ENCODE peak calls at places on chromosomes 5 and 9, in seven cellular contexts. X is GM23248, S is GM23338, N is HCT116, R is MM.1S, A is neural progenitor cell, P is hepatocyte. I is an unnamed sample.

GRCh38 chr5:5461012-5461411 is 38.5 kb downstream of the ICE1 start:
- DNase-seq in S (no peak), R (no peak), X (no peak), P (no peak), A (no peak), N (no peak), I (peak)

GRCh38 chr9:33850267-33850629 is 33.3 kb downstream of the UBE2R2 start:
- DNase-seq in P (no peak), A (no peak), R (no peak), N (no peak), S (no peak), X (no peak), I (no peak)

GRCh38 chr5:36147681-36148080 is 4.0 kb downstream of the LMBRD2 start:
- DNase-seq in A (no peak), X (peak), S (no peak), P (no peak), N (no peak), R (no peak), I (peak)

GRCh38 chr5:41856644-41857491 is 13.4 kb downstream of the OXCT1 start:
- DNase-seq in N (peak), P (peak), A (peak), R (peak), X (peak), S (peak), I (peak)

GRCh38 chr5:168689278-168689677 is 110.1 kb upstream of the PANK3 start:
- DNase-seq in R (no peak), P (no peak), N (no peak), S (no peak), A (no peak), X (no peak), I (no peak)

GRCh38 chr9:117164512-117164911 is 250.3 kb downstream of the ASTN2 start:
- DNase-seq in S (no peak), A (no peak), X (no peak), P (no peak), N (no peak), R (no peak), I (no peak)

GRCh38 chr5:130109152-130109551 is 204.9 kb downstream of the CHSY3 start:
- DNase-seq in A (peak), X (peak), P (peak), N (peak), S (peak), R (peak), I (peak)

GRCh38 chr5:82307431-82307830 is 29.3 kb upstream of the RPS23 start:
- DNase-seq in P (no peak), S (no peak), R (no peak), A (no peak), X (peak), N (no peak), I (no peak)

GRCh38 chr5:167952278-167952990 is 339.0 kb upstream of the WWC1 start:
- DNase-seq in X (no peak), P (no peak), N (no peak), R (no peak), S (no peak), A (peak), I (no peak)

GRCh38 chr9:137146527-137146918 is 7.6 kb downstream of the GRIN1 start:
- DNase-seq in S (no peak), N (no peak), X (no peak), R (no peak), A (peak), P (no peak), I (no peak)

GRCh38 chr9:13688223-13688989 is 408.9 kb upstream of the MPDZ start:
- DNase-seq in N (no peak), S (peak), A (peak), P (no peak), R (peak), X (no peak), I (peak)

GRCh38 chr5:87102841-87103240 is 164.8 kb upstream of the RASA1 start:
- DNase-seq in A (no peak), S (no peak), X (no peak), R (no peak), P (no peak), N (no peak), I (no peak)

GRCh38 chr5:30926181-30926580 is 267.3 kb upstream of the CDH6 start:
- DNase-seq in P (no peak), A (no peak), R (no peak), X (no peak), N (no peak), S (no peak), I (no peak)

GRCh38 chr9:121743441-121744001 is 92.1 kb downstream of the DAB2IP start:
- DNase-seq in N (peak), P (peak), S (peak), R (no peak), X (peak), A (peak), I (peak)

GRCh38 chr5:90421136-90421535 is 11.6 kb upstream of the CETN3 start:
- DNase-seq in A (peak), N (no peak), S (peak), R (no peak), P (peak), X (peak), I (peak)

GRCh38 chr5:102811962-102812361 is 56.9 kb downstream of the PAM start:
- DNase-seq in P (no peak), N (peak), R (no peak), S (no peak), X (peak), A (no peak), I (peak)

GRCh38 chr9:126979461-126979860 is 64.9 kb downstream of the RALGPS1 start:
- DNase-seq in A (no peak), N (no peak), S (no peak), P (no peak), X (no peak), R (no peak), I (no peak)

GRCh38 chr5:95958308-95959014 is 3.2 kb downstream of the ELL2 start:
- DNase-seq in P (no peak), R (no peak), S (peak), X (peak), N (no peak), A (no peak), I (peak)

GRCh38 chr5:50889790-50890189 is 223.4 kb downstream of the PARP8 start:
- DNase-seq in P (no peak), A (no peak), X (peak), R (no peak), N (no peak), S (no peak), I (no peak)

GRCh38 chr5:91712718-91713117 is 329.6 kb upstream of the ARRDC3 start:
- DNase-seq in N (no peak), P (no peak), X (peak), A (no peak), R (no peak), S (no peak), I (no peak)

GRCh38 chr9:133470988-133471387 is 7.9 kb downstream of the SLC2A6 start:
- DNase-seq in R (no peak), P (no peak), A (no peak), X (no peak), N (no peak), S (no peak), I (no peak)

GRCh38 chr9:129236441-129237145 is 58.5 kb upstream of the IER5L start:
- DNase-seq in X (no peak), P (no peak), A (no peak), N (no peak), R (no peak), S (no peak), I (no peak)

DNA sequence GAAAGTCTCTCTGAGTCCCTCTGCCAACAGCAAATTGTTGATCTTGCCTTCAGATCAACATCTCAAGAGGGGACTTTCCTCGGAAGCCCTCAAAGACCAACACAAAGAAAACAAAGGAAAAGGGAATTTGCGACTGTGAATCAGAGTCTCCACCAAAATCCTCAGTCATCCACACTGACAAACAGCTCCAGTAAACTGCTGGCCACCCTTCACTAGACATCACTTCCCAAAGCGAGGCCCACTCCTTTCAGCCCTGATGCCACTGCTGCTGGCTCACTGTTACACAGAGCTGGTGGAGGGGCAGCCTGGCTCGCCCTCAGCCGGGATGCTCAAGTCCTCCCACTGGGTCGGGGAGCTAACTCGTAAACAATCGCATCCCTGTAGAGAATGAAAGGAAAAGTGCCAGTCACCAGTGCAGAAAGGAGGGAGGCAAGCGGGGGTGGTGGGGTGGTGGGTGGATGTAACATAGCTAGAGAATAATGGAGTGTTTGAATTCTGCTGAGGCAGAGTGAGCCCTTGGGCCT is 1.3 kb downstream of the FGF1 start:
- DNase-seq in P (no peak), N (no peak), A (peak), X (no peak), R (no peak), S (peak), I (no peak)
- H3K27ac ChIP-seq in P (no peak), N (no peak), A (no peak), X (no peak), R (no peak), S (peak), I (no peak)

GRCh38 chr9:130395810-130396435 is 48.8 kb upstream of the ASS1 start:
- DNase-seq in P (no peak), S (no peak), A (no peak), X (no peak), N (no peak), R (no peak), I (no peak)

GRCh38 chr9:130393681-130394071 is 51.1 kb upstream of the ASS1 start:
- DNase-seq in X (no peak), S (no peak), A (no peak), N (no peak), R (no peak), P (no peak), I (no peak)

GRCh38 chr9:130396581-130396980 is 48.2 kb upstream of the ASS1 start:
- DNase-seq in A (no peak), R (no peak), S (no peak), X (no peak), N (no peak), P (no peak), I (no peak)

GRCh38 chr9:130394320-130394719 is 50.4 kb upstream of the ASS1 start:
- DNase-seq in P (no peak), R (no peak), S (no peak), N (no peak), X (no peak), A (no peak), I (no peak)

GRCh38 chr9:130394814-130395470 is 49.8 kb upstream of the ASS1 start:
- DNase-seq in R (no peak), P (no peak), N (no peak), S (no peak), X (no peak), A (no peak), I (no peak)
- TF ChIP-seq EZH2 in R (no peak), P (no peak), N (no peak), S (no peak), X (no peak), A (no peak), I (no peak)

GRCh38 chr9:36141761-36142160 is 5.2 kb downstream of the GLIPR2 start:
- DNase-seq in X (no peak), P (no peak), N (no peak), A (no peak), S (no peak), R (no peak), I (no peak)

GRCh38 chr9:36142510-36143161 is 6.1 kb downstream of the GLIPR2 start:
- DNase-seq in X (peak), A (no peak), R (no peak), P (no peak), N (no peak), S (no peak), I (no peak)

GRCh38 chr9:36141288-36141687 is 4.8 kb downstream of the GLIPR2 start:
- DNase-seq in A (peak), R (no peak), X (peak), S (peak), N (no peak), P (no peak), I (peak)

GRCh38 chr9:36144322-36145206 is 8.0 kb downstream of the GLIPR2 start:
- DNase-seq in X (no peak), N (no peak), A (no peak), P (no peak), R (peak), S (no peak), I (no peak)

GRCh38 chr9:36143242-36143641 is 6.7 kb downstream of the GLIPR2 start:
- DNase-seq in P (no peak), A (no peak), S (no peak), N (no peak), X (no peak), R (no peak), I (no peak)
- TF ChIP-seq EZH2phosphoT487 in P (no peak), A (no peak), S (no peak), N (no peak), X (no peak), R (no peak), I (no peak)

GRCh38 chr5:119282628-119283027 is 73.2 kb upstream of the TNFAIP8 start:
- DNase-seq in X (no peak), A (no peak), N (no peak), S (no peak), R (no peak), P (no peak), I (no peak)
- H3K27ac ChIP-seq in X (no peak), A (no peak), N (no peak), S (no peak), R (no peak), P (no peak), I (no peak)

GRCh38 chr5:127311349-127311748 is 20.8 kb downstream of the MEGF10 start:
- DNase-seq in X (no peak), N (no peak), A (no peak), R (no peak), S (no peak), P (no peak), I (no peak)

GRCh38 chr5:127313847-127314473 is 23.4 kb downstream of the MEGF10 start:
- DNase-seq in A (peak), S (peak), P (peak), R (peak), N (peak), X (peak), I (peak)

GRCh38 chr5:127313379-127313778 is 22.8 kb downstream of the MEGF10 start:
- DNase-seq in S (no peak), A (no peak), X (no peak), R (no peak), N (no peak), P (no peak), I (no peak)

GRCh38 chr5:127316013-127316412 is 25.4 kb downstream of the MEGF10 start:
- DNase-seq in S (no peak), N (no peak), A (no peak), X (no peak), R (no peak), P (peak), I (no peak)

DNA sequence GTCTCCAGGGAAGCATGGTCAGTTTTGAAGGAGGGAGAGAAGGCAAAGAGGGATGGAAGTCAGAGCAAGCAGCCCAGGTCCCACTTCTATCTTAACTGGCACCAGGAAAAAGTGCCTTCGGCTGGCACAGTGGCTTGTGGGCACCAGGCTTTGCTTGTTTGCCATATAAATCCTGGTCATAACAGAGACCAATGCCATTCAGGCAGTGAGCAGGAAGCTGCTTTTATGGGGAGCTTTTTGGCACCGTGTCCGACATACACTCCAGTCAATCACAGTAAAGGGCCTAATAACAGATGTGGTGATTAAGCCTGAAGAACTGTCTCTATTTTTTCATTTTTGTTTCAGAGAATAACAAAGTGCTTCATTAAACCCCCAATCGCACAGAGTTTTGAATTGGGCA is 21.5 kb downstream of the MEGF10 start:
- DNase-seq in S (no peak), X (no peak), P (no peak), N (no peak), R (no peak), A (no peak), I (no peak)
- TF ChIP-seq EZH2 in S (no peak), X (no peak), P (no peak), N (no peak), R (no peak), A (no peak), I (no peak)

GRCh38 chr9:109925810-109926209 is 145.8 kb downstream of the PALM2AKAP2 start:
- DNase-seq in S (no peak), R (no peak), N (no peak), A (no peak), P (no peak), X (no peak), I (no peak)

GRCh38 chr9:109926321-109926959 is 146.4 kb downstream of the PALM2AKAP2 start:
- DNase-seq in X (no peak), R (no peak), A (no peak), P (no peak), N (no peak), S (no peak), I (no peak)

GRCh38 chr9:109923826-109924225 is 143.8 kb downstream of the PALM2AKAP2 start:
- DNase-seq in X (no peak), P (no peak), A (no peak), N (no peak), S (no peak), R (no peak), I (no peak)

GRCh38 chr9:109922617-109923260 is 142.7 kb downstream of the PALM2AKAP2 start:
- DNase-seq in X (no peak), N (no peak), P (no peak), R (no peak), S (no peak), A (no peak), I (no peak)

DNA sequence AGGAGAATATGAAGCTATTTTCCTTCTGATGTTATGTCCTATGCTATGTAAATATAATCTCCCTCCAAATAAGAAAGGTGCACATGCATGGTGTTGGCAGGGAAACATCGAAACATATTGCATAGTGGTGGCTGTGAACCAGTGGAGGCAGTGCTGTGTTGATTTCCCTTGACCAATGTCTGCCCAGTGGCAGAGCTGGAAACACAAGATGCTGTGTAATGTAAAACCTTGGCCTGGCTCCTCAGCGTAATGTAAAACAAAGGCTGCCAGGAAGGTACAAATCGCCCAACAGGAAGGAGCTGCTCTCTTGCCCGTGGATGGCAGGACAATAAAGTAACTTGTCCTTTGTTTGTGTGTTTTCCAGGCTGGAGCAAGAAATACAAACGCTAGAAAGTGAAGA is 143.4 kb downstream of the PALM2AKAP2 start:
- DNase-seq in S (peak), A (no peak), R (no peak), P (no peak), X (no peak), N (no peak), I (peak)
- TF ChIP-seq EZH2phosphoT487 in S (no peak), A (no peak), R (no peak), P (no peak), X (no peak), N (no peak), I (no peak)

DNA sequence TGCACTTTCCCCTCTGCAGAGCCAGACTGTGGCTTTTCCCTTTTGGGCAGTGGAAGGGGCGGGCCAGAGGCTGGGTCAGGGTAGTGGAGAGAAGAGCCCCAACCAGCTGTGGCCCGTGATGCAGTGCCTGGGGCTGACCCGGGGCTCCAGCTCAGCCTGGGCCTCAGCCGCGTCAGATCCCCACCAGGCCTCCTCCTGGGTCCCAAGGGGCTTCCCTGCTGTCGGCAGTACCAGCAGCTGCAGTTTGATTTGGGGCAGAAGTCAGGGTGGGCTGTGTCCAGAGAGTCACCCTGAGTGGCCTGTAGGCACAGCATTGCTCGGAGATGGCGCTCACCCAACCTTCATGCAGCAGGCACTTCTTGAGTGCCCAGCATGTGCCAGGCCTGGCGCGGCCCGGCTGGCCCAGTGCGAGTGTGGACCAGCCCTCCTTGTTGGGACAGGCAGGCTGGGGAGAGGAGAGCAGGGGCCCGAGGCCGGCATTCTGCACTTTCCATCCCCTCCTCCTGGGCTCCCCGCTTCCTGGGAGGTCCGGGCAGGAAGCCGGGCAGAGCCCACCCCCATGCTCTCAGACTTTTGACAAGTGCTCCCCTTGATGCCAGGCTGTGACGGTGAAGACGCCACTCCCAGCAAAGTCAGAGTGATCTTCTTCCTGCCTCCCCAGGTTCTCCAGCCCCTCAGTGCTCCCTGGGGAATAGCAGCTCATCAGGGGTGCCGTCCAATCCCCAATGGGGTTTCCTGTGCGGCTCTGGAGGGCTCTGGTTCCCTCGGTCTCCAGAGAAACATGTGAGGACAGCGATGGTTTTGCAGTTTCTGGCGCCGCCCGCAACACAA is 88.3 kb upstream of the COL5A1 start:
- DNase-seq in N (no peak), X (no peak), S (no peak), R (no peak), P (no peak), A (no peak), I (no peak)
- H3K27ac ChIP-seq in N (no peak), X (no peak), S (no peak), R (no peak), P (peak), A (no peak), I (no peak)

DNA sequence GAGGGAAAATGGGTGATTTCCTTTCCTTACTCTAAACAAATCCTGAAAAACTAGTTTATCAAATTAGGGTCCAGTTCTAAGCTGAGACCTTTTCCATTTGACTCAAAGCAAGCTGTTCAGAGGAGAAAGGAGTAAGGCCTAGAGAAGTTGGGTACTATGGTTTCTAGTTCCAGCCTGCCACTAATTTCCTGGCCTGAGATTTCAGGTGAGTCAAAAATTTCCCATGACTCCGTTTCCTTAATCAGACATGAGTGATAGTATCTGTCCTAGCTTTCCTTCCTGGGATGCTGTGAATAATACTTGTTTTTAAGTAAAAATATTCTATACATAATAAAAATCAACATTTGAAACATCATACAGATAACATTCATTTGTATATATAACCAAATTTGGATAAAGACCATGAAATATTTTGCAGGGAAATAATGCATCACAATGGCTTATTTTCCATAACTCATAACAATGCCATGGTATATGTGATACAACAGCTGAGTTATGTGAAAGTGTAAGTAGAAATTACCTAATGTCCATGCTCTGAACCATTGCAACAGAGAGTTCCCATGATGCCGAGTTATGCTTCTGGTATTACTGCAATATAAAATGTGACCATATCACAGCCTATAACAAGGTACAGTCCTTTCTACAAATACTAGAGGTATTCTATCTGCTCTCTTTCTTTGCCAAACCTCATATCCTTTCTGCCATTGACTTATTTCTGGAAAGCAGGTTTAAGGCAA is 142.7 kb downstream of the MLLT3 start:
- DNase-seq in X (peak), R (peak), A (no peak), N (no peak), P (no peak), S (no peak), I (no peak)
- TF ChIP-seq EZH2 in X (no peak), R (no peak), A (no peak), N (no peak), P (no peak), S (no peak), I (no peak)